ENCODE peak calls at places on chromosome 11, in five cellular contexts. One of them, this sample, is unnamed.
A peak's percentile ranks its signal among the peaks of the same experiment; 100 is the strongest.

GRCh38 chr11:111194789-111195188 is 50.7 kb upstream of the POU2AF2 start:
- DNase-seq in NB4: no peak
- DNase-seq in GM13976: no peak
- DNase-seq in T-helper 1 cell: no peak
- DNase-seq in nucleus accumbens: no peak
- DNase-seq in this sample: no peak

GRCh38 chr11:72641900-72642814 is 32.1 kb downstream of the PDE2A start:
- DNase-seq in NB4: peak; percentile 27
- DNase-seq in GM13976: peak; percentile 74
- DNase-seq in T-helper 1 cell: no peak
- DNase-seq in nucleus accumbens: peak; percentile 20
- DNase-seq in this sample: no peak

GRCh38 chr11:28338371-28338770 is 230.2 kb downstream of the METTL15 start:
- DNase-seq in NB4: no peak
- DNase-seq in GM13976: no peak
- DNase-seq in T-helper 1 cell: no peak
- DNase-seq in nucleus accumbens: no peak
- DNase-seq in this sample: no peak

GRCh38 chr11:74677131-74677530 is 54.1 kb downstream of the CHRDL2 start:
- DNase-seq in NB4: no peak
- DNase-seq in GM13976: peak; percentile 4
- DNase-seq in T-helper 1 cell: no peak
- DNase-seq in nucleus accumbens: no peak
- DNase-seq in this sample: no peak

GRCh38 chr11:67613960-67614715 is 7.4 kb downstream of the NDUFV1 start:
- DNase-seq in NB4: peak; percentile 97
- DNase-seq in GM13976: peak; percentile 89
- DNase-seq in T-helper 1 cell: peak; percentile 79
- DNase-seq in nucleus accumbens: peak; percentile 19
- DNase-seq in this sample: peak; percentile 86

GRCh38 chr11:123413636-123414035 is 16.4 kb upstream of the GRAMD1B start:
- DNase-seq in NB4: peak; percentile 87
- DNase-seq in GM13976: no peak
- DNase-seq in T-helper 1 cell: no peak
- DNase-seq in nucleus accumbens: no peak
- DNase-seq in this sample: no peak

GRCh38 chr11:64119748-64120147 is 46.2 kb downstream of the MACROD1 start:
- DNase-seq in NB4: no peak
- DNase-seq in GM13976: no peak
- DNase-seq in T-helper 1 cell: no peak
- DNase-seq in nucleus accumbens: no peak
- DNase-seq in this sample: no peak

GRCh38 chr11:111819161-111820058 is 52.0 kb downstream of the ALG9 start:
- DNase-seq in NB4: peak; percentile 49
- DNase-seq in GM13976: no peak
- DNase-seq in T-helper 1 cell: no peak
- DNase-seq in nucleus accumbens: no peak
- DNase-seq in this sample: no peak

GRCh38 chr11:67437082-67437821 is at the start of gene PTPRCAP:
- DNase-seq in NB4: peak; percentile 96
- DNase-seq in GM13976: peak; percentile 81
- DNase-seq in T-helper 1 cell: peak; percentile 71
- DNase-seq in nucleus accumbens: no peak
- DNase-seq in this sample: peak; percentile 49

GRCh38 chr11:11532574-11532973 is 89.2 kb downstream of the GALNT18 start:
- DNase-seq in NB4: no peak
- DNase-seq in GM13976: no peak
- DNase-seq in T-helper 1 cell: no peak
- DNase-seq in nucleus accumbens: no peak
- DNase-seq in this sample: no peak

GRCh38 chr11:96869207-96869606 is 479.4 kb downstream of the JRKL start:
- DNase-seq in NB4: no peak
- DNase-seq in GM13976: no peak
- DNase-seq in T-helper 1 cell: no peak
- DNase-seq in nucleus accumbens: no peak
- DNase-seq in this sample: no peak

GRCh38 chr11:119805663-119806062 is 76.7 kb upstream of the NECTIN1 start:
- DNase-seq in NB4: no peak
- DNase-seq in GM13976: no peak
- DNase-seq in T-helper 1 cell: no peak
- DNase-seq in nucleus accumbens: no peak
- DNase-seq in this sample: no peak

GRCh38 chr11:127862406-127862805 is 725.0 kb downstream of the ETS1 start:
- DNase-seq in NB4: no peak
- DNase-seq in GM13976: no peak
- DNase-seq in T-helper 1 cell: no peak
- DNase-seq in nucleus accumbens: no peak
- DNase-seq in this sample: no peak

GRCh38 chr11:81211050-81211449 is 1522.6 kb downstream of the FAM181B start:
- DNase-seq in NB4: no peak
- DNase-seq in GM13976: no peak
- DNase-seq in T-helper 1 cell: no peak
- DNase-seq in nucleus accumbens: no peak
- DNase-seq in this sample: no peak

GRCh38 chr11:107457205-107457557 is 444 bp downstream of the CWF19L2 start:
- DNase-seq in NB4: peak; percentile 52
- DNase-seq in GM13976: no peak
- DNase-seq in T-helper 1 cell: peak; percentile 2
- DNase-seq in nucleus accumbens: no peak
- DNase-seq in this sample: no peak

GRCh38 chr11:133946541-133947297 is 10.0 kb downstream of the IGSF9B start:
- DNase-seq in NB4: no peak
- DNase-seq in GM13976: no peak
- DNase-seq in T-helper 1 cell: no peak
- DNase-seq in nucleus accumbens: no peak
- DNase-seq in this sample: no peak

GRCh38 chr11:2092464-2092910 is 46.7 kb downstream of the IGF2 start:
- DNase-seq in NB4: no peak
- DNase-seq in GM13976: peak; percentile 34
- DNase-seq in T-helper 1 cell: no peak
- DNase-seq in nucleus accumbens: no peak
- DNase-seq in this sample: no peak

GRCh38 chr11:24755260-24755839 is 258.5 kb downstream of the LUZP2 start:
- DNase-seq in NB4: no peak
- DNase-seq in GM13976: no peak
- DNase-seq in T-helper 1 cell: no peak
- DNase-seq in nucleus accumbens: no peak
- DNase-seq in this sample: no peak

GRCh38 chr11:79444923-79445322 is 4.1 kb upstream of the TENM4 start:
- DNase-seq in NB4: no peak
- DNase-seq in GM13976: no peak
- DNase-seq in T-helper 1 cell: no peak
- DNase-seq in nucleus accumbens: no peak
- DNase-seq in this sample: no peak

GRCh38 chr11:72454791-72455190 is 20.5 kb upstream of the CLPB start:
- DNase-seq in NB4: no peak
- DNase-seq in GM13976: no peak
- DNase-seq in T-helper 1 cell: no peak
- DNase-seq in nucleus accumbens: no peak
- DNase-seq in this sample: no peak

GRCh38 chr11:8697056-8697455 is 14.5 kb downstream of the RPL27A start:
- DNase-seq in NB4: peak; percentile 49
- DNase-seq in GM13976: no peak
- DNase-seq in T-helper 1 cell: no peak
- DNase-seq in nucleus accumbens: no peak
- DNase-seq in this sample: no peak

GRCh38 chr11:65013130-65013691 is 749 bp upstream of the ARL2 start:
- DNase-seq in NB4: peak; percentile 96
- DNase-seq in GM13976: peak; percentile 95
- DNase-seq in T-helper 1 cell: peak; percentile 89
- DNase-seq in nucleus accumbens: no peak
- DNase-seq in this sample: peak; percentile 89

GRCh38 chr11:74023291-74023690 is 14.4 kb upstream of the UCP3 start:
- DNase-seq in NB4: no peak
- DNase-seq in GM13976: no peak
- DNase-seq in T-helper 1 cell: no peak
- DNase-seq in nucleus accumbens: no peak
- DNase-seq in this sample: no peak

GRCh38 chr11:127843483-127844396 is 743.6 kb downstream of the ETS1 start:
- DNase-seq in NB4: peak; percentile 65
- DNase-seq in GM13976: peak; percentile 50
- DNase-seq in T-helper 1 cell: peak; percentile 45
- DNase-seq in nucleus accumbens: peak; percentile 21
- DNase-seq in this sample: peak; percentile 4

GRCh38 chr11:21545701-21546100 is 647.2 kb upstream of the ANO5 start:
- DNase-seq in NB4: no peak
- DNase-seq in GM13976: no peak
- DNase-seq in T-helper 1 cell: no peak
- DNase-seq in nucleus accumbens: no peak
- DNase-seq in this sample: no peak

GRCh38 chr11:117479372-117479771 is 151.7 kb downstream of the CEP164 start:
- DNase-seq in NB4: no peak
- DNase-seq in GM13976: peak; percentile 62
- DNase-seq in T-helper 1 cell: no peak
- DNase-seq in nucleus accumbens: no peak
- DNase-seq in this sample: no peak

GRCh38 chr11:85086511-85087284 is 540.4 kb downstream of the DLG2 start:
- DNase-seq in NB4: no peak
- DNase-seq in GM13976: no peak
- DNase-seq in T-helper 1 cell: no peak
- DNase-seq in nucleus accumbens: no peak
- DNase-seq in this sample: no peak